ENCODE peak calls at places on chromosomes 12 and 14, in seven cellular contexts. Q, B, H, Y, J, R and O are unnamed samples.

GRCh38 chr12:12017135-12017581 is 53.6 kb upstream of the BCL2L14 start:
- DNase-seq in Q (no peak), B (no peak), H (no peak), Y (peak; percentile 90), J (no peak), R (no peak), O (peak; percentile 39)

GRCh38 chr12:52029686-52030085 is 21.6 kb upstream of the NR4A1 start:
- DNase-seq in Q (peak; percentile 52), B (peak; percentile 83), H (peak; percentile 95), Y (no peak), J (peak; percentile 85), R (no peak), O (peak; percentile 97)

GRCh38 chr14:34676516-34677211 is 37.7 kb downstream of the CFL2 start:
- DNase-seq in Q (no peak), B (no peak), H (no peak), Y (no peak), J (no peak), R (no peak), O (no peak)

GRCh38 chr14:76929927-76930326 is 98.6 kb downstream of the IRF2BPL start:
- DNase-seq in Q (no peak), B (no peak), H (no peak), Y (peak; percentile 65), J (peak; percentile 67), R (no peak), O (peak; percentile 74)

GRCh38 chr12:131357152-131357747 is 353.6 kb upstream of the SFSWAP start:
- DNase-seq in Q (no peak), B (no peak), H (no peak), Y (no peak), J (no peak), R (no peak), O (peak; percentile 28)

GRCh38 chr12:26378721-26379120 is 183.3 kb downstream of the SSPN start:
- DNase-seq in Q (no peak), B (no peak), H (no peak), Y (no peak), J (no peak), R (no peak), O (no peak)

GRCh38 chr12:115983226-115983798 is 294.2 kb downstream of the MED13L start:
- DNase-seq in Q (no peak), B (no peak), H (peak; percentile 76), Y (peak; percentile 26), J (no peak), R (peak; percentile 25), O (peak; percentile 76)

GRCh38 chr14:94376976-94377865 is 11.2 kb downstream of the SERPINA1 start:
- DNase-seq in Q (no peak), B (no peak), H (no peak), Y (no peak), J (no peak), R (no peak), O (no peak)

DNA sequence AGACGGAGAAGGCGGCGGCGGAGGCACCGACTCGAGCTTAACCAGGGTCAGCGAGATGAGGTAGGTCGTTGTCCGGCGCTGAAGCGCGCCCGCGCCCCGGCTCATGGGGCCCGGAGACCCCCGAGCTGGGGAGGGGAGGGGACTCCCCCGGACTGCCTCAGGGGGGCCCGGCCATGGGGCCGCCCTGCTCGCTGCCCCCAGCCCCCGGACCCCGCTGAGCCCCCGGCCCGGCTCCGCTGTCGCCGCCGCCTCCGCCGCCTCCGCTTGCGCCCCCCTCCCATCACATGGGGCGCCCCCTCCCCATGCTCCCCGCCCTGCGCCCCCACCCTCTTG is 434 bp downstream of the AGAP2 start:
- DNase-seq in Q (no peak), B (no peak), H (no peak), Y (no peak), J (no peak), R (no peak), O (no peak)
- H3K27me3 ChIP-seq in Q (peaks cover 86% of the 10 kb centered on the region), B (peaks cover 84% of the 10 kb centered on the region), H (peaks cover 60% of the 10 kb centered on the region), Y (peaks cover 77% of the 10 kb centered on the region), J (peaks cover 86% of the 10 kb centered on the region), R (peaks cover 86% of the 10 kb centered on the region), O (peaks cover 62% of the 10 kb centered on the region)

DNA sequence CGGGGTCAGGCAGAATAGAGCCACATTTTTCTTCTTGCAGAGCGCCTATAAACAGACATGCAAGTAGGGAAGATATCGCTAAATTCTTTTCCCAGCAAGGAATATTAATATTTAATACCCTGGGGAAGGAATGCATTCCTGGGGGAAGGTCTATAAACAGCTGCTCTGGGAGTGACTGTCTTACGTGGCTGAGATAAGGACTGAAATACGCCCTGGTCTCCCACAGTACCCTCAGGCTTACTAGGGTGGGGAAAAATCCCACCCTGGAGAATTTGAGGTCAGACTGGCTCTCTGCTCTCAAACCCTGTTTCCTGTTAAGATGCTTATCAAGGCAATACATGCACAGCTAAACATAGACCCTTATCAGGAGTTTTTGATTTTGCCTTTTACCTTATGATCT is 262.3 kb downstream of the CEP128 start:
- DNase-seq in Q (no peak), B (no peak), H (no peak), Y (peak; percentile 51), J (no peak), R (no peak), O (no peak)
- H3K18ac ChIP-seq in Q (no peak overlapping the region), B (no peak overlapping the region), H (no peak overlapping the region), Y (no peak overlapping the region), J (no peak overlapping the region), R (no peak overlapping the region), O (no peak overlapping the region)

GRCh38 chr12:117090816-117091711 is 8.2 kb downstream of the TESC start:
- DNase-seq in Q (no peak), B (no peak), H (no peak), Y (no peak), J (no peak), R (no peak), O (no peak)

GRCh38 chr12:117092886-117093285 is 6.3 kb downstream of the TESC start:
- DNase-seq in Q (no peak), B (no peak), H (no peak), Y (no peak), J (no peak), R (no peak), O (no peak)

GRCh38 chr12:117091758-117092510 is 7.3 kb downstream of the TESC start:
- DNase-seq in Q (no peak), B (no peak), H (no peak), Y (no peak), J (no peak), R (no peak), O (no peak)

GRCh38 chr12:117093431-117093830 is 5.8 kb downstream of the TESC start:
- DNase-seq in Q (no peak), B (no peak), H (no peak), Y (no peak), J (no peak), R (no peak), O (no peak)

DNA sequence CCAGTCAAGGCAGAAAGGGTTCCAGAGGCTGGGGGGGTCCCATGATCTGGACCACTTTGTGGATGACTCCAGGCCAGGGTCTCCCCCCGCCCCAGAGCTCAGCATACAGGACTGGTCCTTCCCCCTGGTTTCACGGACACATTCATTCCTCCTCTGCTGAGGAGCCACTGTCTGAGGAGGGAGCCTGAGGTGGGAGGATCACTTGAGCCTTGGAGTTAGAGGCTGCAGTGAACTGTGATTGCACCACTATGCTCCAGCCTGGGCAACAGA is 6.8 kb downstream of the TESC start:
- DNase-seq in Q (no peak), B (no peak), H (no peak), Y (no peak), J (no peak), R (no peak), O (no peak)
- H2BK120ac ChIP-seq in Q (no peak overlapping the region), B (no peak overlapping the region), H (no peak overlapping the region), Y (no peak overlapping the region), J (no peak overlapping the region), R (no peak overlapping the region), O (no peak overlapping the region)

GRCh38 chr12:54005853-54006699 is 2.7 kb upstream of the HOXC8 start:
- DNase-seq in Q (peak; percentile 62), B (peak; percentile 94), H (peak; percentile 92), Y (peak; percentile 97), J (peak; percentile 89), R (peak; percentile 50), O (peak; percentile 86)

GRCh38 chr12:54009171-54010052 is 627 bp downstream of the HOXC8 start:
- DNase-seq in Q (no peak), B (no peak), H (no peak), Y (peak; percentile 29), J (peak; percentile 43), R (no peak), O (no peak)

GRCh38 chr12:54008260-54008552 is 579 bp upstream of the HOXC8 start:
- DNase-seq in Q (no peak), B (no peak), H (no peak), Y (no peak), J (no peak), R (no peak), O (no peak)

GRCh38 chr12:54006700-54007220 is 2.0 kb upstream of the HOXC8 start:
- DNase-seq in Q (no peak), B (no peak), H (no peak), Y (no peak), J (peak; percentile 65), R (no peak), O (no peak)

DNA sequence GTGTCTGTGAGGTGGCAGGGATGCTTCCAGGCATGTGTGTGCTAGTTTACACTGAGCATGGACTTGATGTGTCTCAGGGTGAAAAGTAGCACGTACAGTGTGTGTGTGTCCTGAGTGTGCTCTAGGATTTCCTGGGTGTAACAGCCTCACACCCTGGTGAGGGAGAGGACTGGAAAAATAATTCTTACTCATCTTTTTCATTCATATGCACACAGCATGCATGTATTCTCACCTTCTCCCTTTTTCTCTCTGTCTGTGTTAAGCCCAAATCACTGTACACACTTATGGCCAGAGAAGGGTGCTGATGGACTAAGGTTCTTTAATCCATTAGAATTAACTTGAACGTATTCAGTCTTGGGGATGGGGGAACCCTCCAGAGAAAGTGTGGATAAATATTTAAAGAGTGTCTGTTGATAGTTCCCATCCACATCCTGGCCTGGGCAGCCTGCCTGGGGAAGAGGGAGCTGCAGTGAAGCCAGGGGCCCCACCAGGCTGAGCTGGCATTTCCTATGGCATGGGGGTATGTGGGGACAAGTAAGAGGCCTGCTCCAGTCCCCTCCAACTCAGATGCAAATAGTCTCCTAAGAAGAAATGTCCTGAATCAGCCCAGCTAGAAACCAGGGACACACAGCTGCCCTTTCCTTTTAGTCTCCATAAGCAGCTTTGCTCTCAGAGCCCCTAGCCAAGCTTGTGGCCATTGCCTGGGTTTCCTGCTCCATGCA is 1.1 kb upstream of the HOXC8 start:
- DNase-seq in Q (no peak), B (no peak), H (no peak), Y (no peak), J (peak; percentile 33), R (no peak), O (no peak)
- H3K27me3 ChIP-seq in Q (peaks cover 89% of the 10 kb centered on the region), B (peaks cover 95% of the 10 kb centered on the region), H (peaks cover 94% of the 10 kb centered on the region), Y (peaks cover 82% of the 10 kb centered on the region), J (no peaks in the 10 kb centered on the region), R (peaks cover 100% of the 10 kb centered on the region), O (peaks cover 87% of the 10 kb centered on the region)